ENCODE peak calls at places on chromosome 12, in five cellular contexts. D, I, B, U and H are unnamed samples.

GRCh38 chr12:59393506-59393905 is 202.3 kb upstream of the SLC16A7 start:
- DNase-seq in U (no peak), D (no peak), I (no peak), B (no peak), H (no peak)

GRCh38 chr12:93020225-93020997 is 91.3 kb upstream of the EEA1 start:
- DNase-seq in I (no peak), B (peak; percentile 96), U (no peak), D (no peak), H (no peak)

GRCh38 chr12:124750787-124751471 is 112.7 kb downstream of the SCARB1 start:
- DNase-seq in D (no peak), I (no peak), B (peak; percentile 42), U (peak; percentile 87), H (peak; percentile 56)

GRCh38 chr12:131260970-131261369 is 307.3 kb downstream of the ADGRD1 start:
- DNase-seq in D (no peak), I (no peak), B (no peak), U (no peak), H (no peak)

GRCh38 chr12:71731439-71732356 is 23.0 kb upstream of the RAB21 start:
- DNase-seq in B (no peak), I (no peak), D (no peak), U (peak; percentile 76), H (peak; percentile 46)

GRCh38 chr12:3454780-3455179 is 36.2 kb upstream of the PRMT8 start:
- DNase-seq in U (no peak), I (no peak), B (peak; percentile 6), D (no peak), H (no peak)

GRCh38 chr12:131513606-131514005 is 197.3 kb upstream of the SFSWAP start:
- DNase-seq in B (no peak), I (no peak), U (no peak), D (no peak), H (no peak)

GRCh38 chr12:132401982-132402381 is 72.6 kb upstream of the GALNT9 start:
- DNase-seq in B (no peak), U (no peak), D (no peak), I (no peak), H (no peak)

GRCh38 chr12:115172521-115172920 is 488.5 kb upstream of the TBX3 start:
- DNase-seq in U (no peak), B (no peak), D (no peak), I (no peak), H (no peak)

GRCh38 chr12:25200703-25201102 is 5.7 kb downstream of the ETFRF1 start:
- DNase-seq in D (no peak), I (no peak), B (no peak), U (no peak), H (no peak)

GRCh38 chr12:51663390-51663789 is 72.4 kb downstream of the SCN8A start:
- DNase-seq in U (no peak), B (no peak), D (no peak), I (no peak), H (no peak)

GRCh38 chr12:4445156-4446020 is at the start of gene FGF6:
- DNase-seq in I (no peak), U (no peak), B (no peak), D (no peak), H (no peak)

GRCh38 chr12:64780531-64781373 is 21.5 kb upstream of the GNS start:
- DNase-seq in B (peak; percentile 81), D (no peak), U (peak; percentile 66), I (no peak), H (no peak)

GRCh38 chr12:97308576-97309198 is 153.9 kb upstream of the RMST start:
- DNase-seq in B (peak; percentile 61), I (no peak), D (peak; percentile 15), U (peak; percentile 60), H (peak; percentile 73)

GRCh38 chr12:22543246-22544037 is 900 bp downstream of the C2CD5 start:
- DNase-seq in B (peak; percentile 67), D (no peak), U (peak; percentile 44), I (peak; percentile 36), H (no peak)

GRCh38 chr12:32261638-32262037 is 137.7 kb upstream of the FGD4 start:
- DNase-seq in D (no peak), B (peak; percentile 21), I (no peak), U (peak; percentile 62), H (peak; percentile 46)

GRCh38 chr12:106386836-106387555 is 29.4 kb downstream of the POLR3B start:
- DNase-seq in B (no peak), D (peak; percentile 7), I (no peak), U (no peak), H (no peak)

GRCh38 chr12:77686760-77687159 is 143.9 kb upstream of the NAV3 start:
- DNase-seq in I (no peak), U (peak; percentile 20), B (peak; percentile 21), D (no peak), H (peak; percentile 50)

GRCh38 chr12:79685068-79685467 is 5.7 kb downstream of the PAWR start:
- DNase-seq in D (no peak), U (no peak), I (no peak), B (peak; percentile 66), H (no peak)

GRCh38 chr12:67483871-67484554 is 164.5 kb upstream of the DYRK2 start:
- DNase-seq in D (no peak), I (no peak), B (peak; percentile 73), U (no peak), H (no peak)

GRCh38 chr12:2785017-2785416 is 9.8 kb upstream of the FKBP4 start:
- DNase-seq in I (no peak), B (no peak), D (no peak), U (no peak), H (no peak)

GRCh38 chr12:93191956-93192355 is 185.8 kb upstream of the NUDT4 start:
- DNase-seq in D (no peak), U (no peak), B (no peak), I (no peak), H (no peak)

GRCh38 chr12:124389537-124390441 is 94.9 kb downstream of the RFLNA start:
- DNase-seq in I (no peak), D (no peak), B (peak; percentile 69), U (no peak), H (no peak)

GRCh38 chr12:79569679-79570078 is 121.1 kb downstream of the PAWR start:
- DNase-seq in B (no peak), I (no peak), D (no peak), U (no peak), H (no peak)

GRCh38 chr12:6849976-6850560 is 1.0 kb downstream of the CDCA3 start:
- DNase-seq in I (no peak), U (no peak), D (no peak), B (no peak), H (no peak)

GRCh38 chr12:101038289-101038871 is 171.7 kb downstream of the SLC5A8 start:
- DNase-seq in U (no peak), B (no peak), D (no peak), I (no peak), H (no peak)

GRCh38 chr12:50633950-50634349 is 129.2 kb downstream of the DIP2B start:
- DNase-seq in B (no peak), I (no peak), D (no peak), U (no peak), H (no peak)

GRCh38 chr12:117998719-117999118 is 17.8 kb upstream of the RFC5 start:
- DNase-seq in B (no peak), D (no peak), U (no peak), I (no peak), H (no peak)

GRCh38 chr12:122452701-122453285 is 30.3 kb upstream of the CLIP1 start:
- DNase-seq in B (no peak), I (no peak), D (no peak), U (no peak), H (no peak)

GRCh38 chr12:47912575-47912974 is 7.8 kb upstream of the VDR start:
- DNase-seq in U (no peak), B (no peak), D (no peak), I (no peak), H (no peak)

GRCh38 chr12:116806845-116807440 is 68.8 kb downstream of the RNFT2 start:
- DNase-seq in I (no peak), D (no peak), U (no peak), B (no peak), H (no peak)